ENCODE peak calls at places on chromosomes 6 and 20, in seven cellular contexts. L is ACHN; S is iPS-NIHi11; O is GM12891; R is stimulated activated CD4-positive, alpha-beta T cell treated with anti-CD3 and anti-CD28 coated beads, Interleukin-4, amount 100 ng/mL, for 24 hours; G is GM04503; P is aorta. J is an unnamed sample.

GRCh38 chr6:2817778-2818443 is 23.8 kb downstream of the SERPINB1 start:
- DNase-seq in R (no peak), G (no peak), P (no peak), L (peak), S (peak), O (no peak), J (no peak)

GRCh38 chr20:45322952-45323383 is 14.9 kb upstream of the MATN4 start:
- DNase-seq in S (peak), L (peak), O (no peak), R (no peak), G (no peak), P (peak), J (no peak)

GRCh38 chr6:21772467-21772866 is 178.9 kb downstream of the SOX4 start:
- DNase-seq in L (no peak), P (no peak), G (no peak), S (no peak), O (no peak), R (no peak), J (no peak)

GRCh38 chr6:128519132-128519930 is 1.1 kb downstream of the PTPRK start:
- DNase-seq in S (peak), P (peak), L (peak), O (no peak), R (peak), G (no peak), J (no peak)

GRCh38 chr20:3777726-3778629 is 3.3 kb downstream of the SPEF1 start:
- DNase-seq in S (peak), R (peak), O (no peak), G (no peak), L (no peak), P (peak), J (no peak)

GRCh38 chr6:107806675-107807074 is 17.4 kb downstream of the SCML4 start:
- DNase-seq in G (no peak), O (no peak), P (no peak), R (no peak), L (no peak), S (no peak), J (no peak)

GRCh38 chr20:25090492-25091429 is 8.8 kb upstream of the VSX1 start:
- DNase-seq in G (no peak), P (peak), L (no peak), O (no peak), S (no peak), R (peak), J (no peak)

GRCh38 chr6:160919713-160920112 is 71.9 kb upstream of the MAP3K4 start:
- DNase-seq in S (no peak), L (no peak), O (no peak), P (no peak), G (peak), R (no peak), J (peak)

GRCh38 chr6:54503144-54503543 is 194.9 kb downstream of the TINAG start:
- DNase-seq in L (no peak), R (no peak), P (no peak), O (no peak), G (no peak), S (no peak), J (no peak)

GRCh38 chr6:35911871-35912653 is 8.8 kb downstream of the SRPK1 start:
- DNase-seq in R (no peak), G (no peak), S (no peak), P (no peak), L (no peak), O (no peak), J (no peak)

J was measured in AG09319.